ENCODE peak calls at places on chromosomes 2 and 18, in seven cellular contexts. One of them, this sample, is unnamed.

GRCh38 chr2:10405441-10405840 is 42.7 kb downstream of the ODC1 start:
- DNase-seq in neural progenitor cell: no peak
- DNase-seq in HCT116: no peak
- DNase-seq in GM23248: peak; percentile 99
- DNase-seq in PC-3: peak; percentile 98
- DNase-seq in OCI-LY7: no peak
- DNase-seq in MM.1S: no peak
- DNase-seq in this sample: no peak

GRCh38 chr18:62505669-62506494 is 16.9 kb upstream of the ZCCHC2 start:
- DNase-seq in neural progenitor cell: no peak
- DNase-seq in HCT116: no peak
- DNase-seq in GM23248: peak; percentile 38
- DNase-seq in PC-3: peak; percentile 27
- DNase-seq in OCI-LY7: peak; percentile 56
- DNase-seq in MM.1S: peak; percentile 90
- DNase-seq in this sample: no peak

GRCh38 chr2:42009657-42010580 is 37.9 kb upstream of the PKDCC start:
- DNase-seq in neural progenitor cell: no peak
- DNase-seq in HCT116: no peak
- DNase-seq in GM23248: peak; percentile 42
- DNase-seq in PC-3: no peak
- DNase-seq in OCI-LY7: no peak
- DNase-seq in MM.1S: peak; percentile 30
- DNase-seq in this sample: no peak

GRCh38 chr2:215430528-215431187 is 5.2 kb downstream of the FN1 start:
- DNase-seq in neural progenitor cell: no peak
- DNase-seq in HCT116: no peak
- DNase-seq in GM23248: peak; percentile 88
- DNase-seq in PC-3: no peak
- DNase-seq in OCI-LY7: no peak
- DNase-seq in MM.1S: no peak
- DNase-seq in this sample: no peak

GRCh38 chr18:77127769-77128671 is 4.6 kb downstream of the MBP start:
- DNase-seq in neural progenitor cell: no peak
- DNase-seq in HCT116: no peak
- DNase-seq in GM23248: peak; percentile 94
- DNase-seq in PC-3: peak; percentile 98
- DNase-seq in OCI-LY7: peak; percentile 66
- DNase-seq in MM.1S: no peak
- DNase-seq in this sample: no peak

GRCh38 chr2:219454217-219454616 is 19.6 kb downstream of the SPEG start:
- DNase-seq in neural progenitor cell: no peak
- DNase-seq in HCT116: no peak
- DNase-seq in GM23248: no peak
- DNase-seq in PC-3: no peak
- DNase-seq in OCI-LY7: no peak
- DNase-seq in MM.1S: no peak
- DNase-seq in this sample: no peak

GRCh38 chr2:232937278-232937906 is 67.3 kb downstream of the SNORC start:
- DNase-seq in neural progenitor cell: no peak
- DNase-seq in HCT116: no peak
- DNase-seq in GM23248: peak; percentile 78
- DNase-seq in PC-3: peak; percentile 43
- DNase-seq in OCI-LY7: no peak
- DNase-seq in MM.1S: no peak
- DNase-seq in this sample: no peak

GRCh38 chr2:129758461-129759185 is 220.8 kb upstream of the RAB6C start:
- DNase-seq in neural progenitor cell: no peak
- DNase-seq in HCT116: no peak
- DNase-seq in GM23248: peak; percentile 41
- DNase-seq in PC-3: no peak
- DNase-seq in OCI-LY7: no peak
- DNase-seq in MM.1S: peak; percentile 26
- DNase-seq in this sample: peak; percentile 24

GRCh38 chr2:240645346-240646060 is 20.2 kb downstream of the GPR35 start:
- DNase-seq in neural progenitor cell: no peak
- DNase-seq in HCT116: no peak
- DNase-seq in GM23248: no peak
- DNase-seq in PC-3: no peak
- DNase-seq in OCI-LY7: no peak
- DNase-seq in MM.1S: no peak
- DNase-seq in this sample: no peak

GRCh38 chr18:3790702-3791101 is 340.7 kb downstream of the TGIF1 start:
- DNase-seq in neural progenitor cell: no peak
- DNase-seq in HCT116: no peak
- DNase-seq in GM23248: no peak
- DNase-seq in PC-3: no peak
- DNase-seq in OCI-LY7: peak; percentile 33
- DNase-seq in MM.1S: no peak
- DNase-seq in this sample: no peak

GRCh38 chr18:2787225-2787624 is 59.6 kb upstream of the EMILIN2 start:
- DNase-seq in neural progenitor cell: no peak
- DNase-seq in HCT116: no peak
- DNase-seq in GM23248: no peak
- DNase-seq in PC-3: no peak
- DNase-seq in OCI-LY7: no peak
- DNase-seq in MM.1S: no peak
- DNase-seq in this sample: no peak

GRCh38 chr2:79585701-79586428 is 73.0 kb downstream of the CTNNA2 start:
- DNase-seq in neural progenitor cell: no peak
- DNase-seq in HCT116: no peak
- DNase-seq in GM23248: peak; percentile 37
- DNase-seq in PC-3: peak; percentile 9
- DNase-seq in OCI-LY7: no peak
- DNase-seq in MM.1S: no peak
- DNase-seq in this sample: no peak

GRCh38 chr2:236874866-236875481 is 210.7 kb upstream of the COPS8 start:
- DNase-seq in neural progenitor cell: no peak
- DNase-seq in HCT116: no peak
- DNase-seq in GM23248: no peak
- DNase-seq in PC-3: no peak
- DNase-seq in OCI-LY7: no peak
- DNase-seq in MM.1S: no peak
- DNase-seq in this sample: no peak

GRCh38 chr2:168468354-168468753 is 12.3 kb downstream of the CERS6 start:
- DNase-seq in neural progenitor cell: no peak
- DNase-seq in HCT116: no peak
- DNase-seq in GM23248: no peak
- DNase-seq in PC-3: no peak
- DNase-seq in OCI-LY7: no peak
- DNase-seq in MM.1S: no peak
- DNase-seq in this sample: no peak

GRCh38 chr18:25830787-25831186 is 259.6 kb downstream of the SS18 start:
- DNase-seq in neural progenitor cell: no peak
- DNase-seq in HCT116: no peak
- DNase-seq in GM23248: peak; percentile 90
- DNase-seq in PC-3: no peak
- DNase-seq in OCI-LY7: no peak
- DNase-seq in MM.1S: no peak
- DNase-seq in this sample: no peak

GRCh38 chr2:205682239-205683021 is at the start of gene NRP2:
- DNase-seq in neural progenitor cell: peak; percentile 97
- DNase-seq in HCT116: peak; percentile 21
- DNase-seq in GM23248: peak; percentile 91
- DNase-seq in PC-3: peak; percentile 83
- DNase-seq in OCI-LY7: peak; percentile 77
- DNase-seq in MM.1S: peak; percentile 73
- DNase-seq in this sample: peak; percentile 96

GRCh38 chr2:200966770-200967169 is 3.3 kb upstream of the ORC2 start:
- DNase-seq in neural progenitor cell: no peak
- DNase-seq in HCT116: peak; percentile 46
- DNase-seq in GM23248: peak; percentile 83
- DNase-seq in PC-3: peak; percentile 86
- DNase-seq in OCI-LY7: no peak
- DNase-seq in MM.1S: no peak
- DNase-seq in this sample: no peak

GRCh38 chr2:158619496-158619895 is 162.7 kb downstream of the PKP4 start:
- DNase-seq in neural progenitor cell: peak; percentile 7
- DNase-seq in HCT116: no peak
- DNase-seq in GM23248: peak; percentile 56
- DNase-seq in PC-3: peak; percentile 75
- DNase-seq in OCI-LY7: no peak
- DNase-seq in MM.1S: peak; percentile 14
- DNase-seq in this sample: peak; percentile 21

GRCh38 chr2:64482765-64483504 is 29.0 kb downstream of the LGALSL start:
- DNase-seq in neural progenitor cell: peak; percentile 36
- DNase-seq in HCT116: no peak
- DNase-seq in GM23248: peak; percentile 80
- DNase-seq in PC-3: peak; percentile 85
- DNase-seq in OCI-LY7: no peak
- DNase-seq in MM.1S: no peak
- DNase-seq in this sample: no peak

GRCh38 chr2:120758181-120759048 is 22.7 kb downstream of the GLI2 start:
- DNase-seq in neural progenitor cell: peak; percentile 64
- DNase-seq in HCT116: no peak
- DNase-seq in GM23248: peak; percentile 89
- DNase-seq in PC-3: no peak
- DNase-seq in OCI-LY7: no peak
- DNase-seq in MM.1S: no peak
- DNase-seq in this sample: peak; percentile 53

GRCh38 chr18:73006331-73006730 is 138.5 kb upstream of the NETO1 start:
- DNase-seq in neural progenitor cell: no peak
- DNase-seq in HCT116: no peak
- DNase-seq in GM23248: no peak
- DNase-seq in PC-3: no peak
- DNase-seq in OCI-LY7: no peak
- DNase-seq in MM.1S: no peak
- DNase-seq in this sample: no peak

GRCh38 chr2:40394030-40394429 is 57.9 kb downstream of the SLC8A1 start:
- DNase-seq in neural progenitor cell: no peak
- DNase-seq in HCT116: no peak
- DNase-seq in GM23248: no peak
- DNase-seq in PC-3: no peak
- DNase-seq in OCI-LY7: no peak
- DNase-seq in MM.1S: no peak
- DNase-seq in this sample: no peak

GRCh38 chr18:32530947-32531651 is 60.4 kb upstream of the GAREM1 start:
- DNase-seq in neural progenitor cell: no peak
- DNase-seq in HCT116: no peak
- DNase-seq in GM23248: peak; percentile 25
- DNase-seq in PC-3: peak; percentile 46
- DNase-seq in OCI-LY7: no peak
- DNase-seq in MM.1S: peak; percentile 44
- DNase-seq in this sample: no peak

GRCh38 chr2:176585791-176586190 is 316.5 kb downstream of the MTX2 start:
- DNase-seq in neural progenitor cell: no peak
- DNase-seq in HCT116: no peak
- DNase-seq in GM23248: no peak
- DNase-seq in PC-3: no peak
- DNase-seq in OCI-LY7: no peak
- DNase-seq in MM.1S: no peak
- DNase-seq in this sample: no peak

GRCh38 chr2:47782557-47783490 is at the start of gene MSH6:
- DNase-seq in neural progenitor cell: peak; percentile 95
- DNase-seq in HCT116: peak; percentile 68
- DNase-seq in GM23248: peak; percentile 96
- DNase-seq in PC-3: peak; percentile 94
- DNase-seq in OCI-LY7: peak; percentile 93
- DNase-seq in MM.1S: peak; percentile 93
- DNase-seq in this sample: peak; percentile 92

GRCh38 chr2:48873676-48874075 is 118.2 kb upstream of the LHCGR start:
- DNase-seq in neural progenitor cell: peak; percentile 68
- DNase-seq in HCT116: no peak
- DNase-seq in GM23248: no peak
- DNase-seq in PC-3: no peak
- DNase-seq in OCI-LY7: no peak
- DNase-seq in MM.1S: no peak
- DNase-seq in this sample: no peak
- TF ChIP-seq EZH2phosphoT487 in neural progenitor cell: no peak
- TF ChIP-seq EZH2phosphoT487 in HCT116: no peak
- TF ChIP-seq EZH2phosphoT487 in GM23248: no peak
- TF ChIP-seq EZH2phosphoT487 in PC-3: no peak
- TF ChIP-seq EZH2phosphoT487 in OCI-LY7: no peak
- TF ChIP-seq EZH2phosphoT487 in MM.1S: no peak
- TF ChIP-seq EZH2phosphoT487 in this sample: no peak

GRCh38 chr2:113175101-113175628 is 1.4 kb downstream of the PSD4 start:
- DNase-seq in neural progenitor cell: no peak
- DNase-seq in HCT116: no peak
- DNase-seq in GM23248: no peak
- DNase-seq in PC-3: no peak
- DNase-seq in OCI-LY7: peak; percentile 90
- DNase-seq in MM.1S: peak; percentile 85
- DNase-seq in this sample: no peak
- TF ChIP-seq EZH2phosphoT487 in neural progenitor cell: no peak
- TF ChIP-seq EZH2phosphoT487 in HCT116: no peak
- TF ChIP-seq EZH2phosphoT487 in GM23248: no peak
- TF ChIP-seq EZH2phosphoT487 in PC-3: no peak
- TF ChIP-seq EZH2phosphoT487 in OCI-LY7: no peak
- TF ChIP-seq EZH2phosphoT487 in MM.1S: no peak
- TF ChIP-seq EZH2phosphoT487 in this sample: no peak

GRCh38 chr2:58194451-58194850 is 46.7 kb downstream of the FANCL start:
- DNase-seq in neural progenitor cell: no peak
- DNase-seq in HCT116: no peak
- DNase-seq in GM23248: no peak
- DNase-seq in PC-3: no peak
- DNase-seq in OCI-LY7: no peak
- DNase-seq in MM.1S: no peak
- DNase-seq in this sample: peak; percentile 9
- TF ChIP-seq EZH2phosphoT487 in neural progenitor cell: no peak
- TF ChIP-seq EZH2phosphoT487 in HCT116: no peak
- TF ChIP-seq EZH2phosphoT487 in GM23248: no peak
- TF ChIP-seq EZH2phosphoT487 in PC-3: no peak
- TF ChIP-seq EZH2phosphoT487 in OCI-LY7: no peak
- TF ChIP-seq EZH2phosphoT487 in MM.1S: no peak
- TF ChIP-seq EZH2phosphoT487 in this sample: no peak

GRCh38 chr18:46001892-46002291 is 34.8 kb upstream of the EPG5 start:
- DNase-seq in neural progenitor cell: no peak
- DNase-seq in HCT116: no peak
- DNase-seq in GM23248: no peak
- DNase-seq in PC-3: no peak
- DNase-seq in OCI-LY7: no peak
- DNase-seq in MM.1S: no peak
- DNase-seq in this sample: no peak

GRCh38 chr18:46002934-46003333 is 35.8 kb upstream of the EPG5 start:
- DNase-seq in neural progenitor cell: no peak
- DNase-seq in HCT116: no peak
- DNase-seq in GM23248: no peak
- DNase-seq in PC-3: no peak
- DNase-seq in OCI-LY7: no peak
- DNase-seq in MM.1S: no peak
- DNase-seq in this sample: no peak

GRCh38 chr18:46001074-46001473 is 33.9 kb upstream of the EPG5 start:
- DNase-seq in neural progenitor cell: no peak
- DNase-seq in HCT116: no peak
- DNase-seq in GM23248: no peak
- DNase-seq in PC-3: no peak
- DNase-seq in OCI-LY7: no peak
- DNase-seq in MM.1S: no peak
- DNase-seq in this sample: no peak

GRCh38 chr18:45997689-45998088 is 30.6 kb upstream of the EPG5 start:
- DNase-seq in neural progenitor cell: no peak
- DNase-seq in HCT116: no peak
- DNase-seq in GM23248: no peak
- DNase-seq in PC-3: no peak
- DNase-seq in OCI-LY7: no peak
- DNase-seq in MM.1S: no peak
- DNase-seq in this sample: peak; percentile 17

DNA sequence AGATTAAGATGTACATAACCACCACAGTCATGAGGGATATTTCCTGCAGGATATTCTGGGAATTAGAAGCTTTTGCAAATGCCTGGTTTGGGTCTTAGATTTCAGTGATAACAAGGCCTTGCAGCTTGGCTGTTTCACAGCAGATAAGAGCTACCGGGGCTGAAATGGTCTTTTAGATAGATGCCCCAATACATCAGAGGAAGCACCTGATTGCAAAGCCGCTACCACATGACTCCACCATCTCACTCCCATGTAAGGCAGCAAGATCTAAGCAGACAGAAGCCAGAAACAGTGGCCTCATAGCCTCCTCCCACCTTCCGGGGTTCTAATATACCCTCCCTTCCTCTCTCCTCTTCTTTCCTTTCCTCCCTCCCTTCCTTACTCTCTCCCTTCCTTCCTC is 31.1 kb upstream of the EPG5 start:
- DNase-seq in neural progenitor cell: no peak
- DNase-seq in HCT116: no peak
- DNase-seq in GM23248: no peak
- DNase-seq in PC-3: no peak
- DNase-seq in OCI-LY7: no peak
- DNase-seq in MM.1S: no peak
- DNase-seq in this sample: no peak
- TF ChIP-seq EZH2phosphoT487 in neural progenitor cell: no peak
- TF ChIP-seq EZH2phosphoT487 in HCT116: no peak
- TF ChIP-seq EZH2phosphoT487 in GM23248: no peak
- TF ChIP-seq EZH2phosphoT487 in PC-3: no peak
- TF ChIP-seq EZH2phosphoT487 in OCI-LY7: no peak
- TF ChIP-seq EZH2phosphoT487 in MM.1S: no peak
- TF ChIP-seq EZH2phosphoT487 in this sample: no peak

This sample was measured in GM23338.